ENCODE peak calls at places on chromosomes 5 and 9, in ten cellular contexts. G, M, L, T, S, B, K, A, Y and N are unnamed samples.

GRCh38 chr5:81171769-81172168 is 61.4 kb upstream of the CKMT2 start:
- DNase-seq in B (no peak), S (no peak), M (no peak), Y (no peak), T (no peak), K (no peak), A (no peak), G (no peak), L (no peak), N (no peak)

GRCh38 chr9:26145938-26146337 is 467.7 kb upstream of the TUSC1 start:
- DNase-seq in M (no peak), Y (no peak), A (no peak), L (no peak), K (no peak), S (no peak), G (no peak), B (no peak), T (no peak), N (no peak)

GRCh38 chr9:122821278-122821952 is 7.0 kb downstream of the PDCL start:
- DNase-seq in S (peak), G (no peak), B (no peak), K (no peak), A (peak), T (no peak), M (peak), Y (no peak), L (no peak), N (no peak)

GRCh38 chr5:96338624-96339023 is 94.4 kb downstream of the PCSK1 start:
- DNase-seq in K (no peak), A (no peak), Y (no peak), G (no peak), L (no peak), B (no peak), M (peak), S (peak), T (no peak), N (no peak)

GRCh38 chr9:3916984-3917383 is 382.9 kb downstream of the GLIS3 start:
- DNase-seq in Y (no peak), B (no peak), A (no peak), S (peak), K (no peak), T (peak), M (no peak), G (no peak), L (no peak), N (no peak)

GRCh38 chr9:124222918-124223720 is 34.6 kb upstream of the NEK6 start:
- DNase-seq in Y (no peak), L (no peak), T (no peak), G (no peak), S (peak), K (no peak), B (no peak), M (peak), A (peak), N (no peak)

GRCh38 chr5:126830061-126830460 is 53.1 kb downstream of the LMNB1 start:
- DNase-seq in L (no peak), K (no peak), A (no peak), B (no peak), T (no peak), M (no peak), G (no peak), Y (no peak), S (no peak), N (no peak)

GRCh38 chr5:125607018-125607417 is 816.2 kb upstream of the GRAMD2B start:
- DNase-seq in A (no peak), Y (no peak), G (no peak), K (no peak), T (peak), S (peak), B (no peak), M (peak), L (no peak), N (no peak)

GRCh38 chr5:1502046-1502736 is 21.6 kb downstream of the LPCAT1 start:
- DNase-seq in Y (peak), K (no peak), A (peak), B (no peak), T (no peak), M (no peak), L (peak), G (no peak), S (no peak), N (no peak)

GRCh38 chr9:93468763-93469456 is 15.5 kb upstream of the FAM120AOS start:
- DNase-seq in S (peak), T (peak), K (peak), A (no peak), B (no peak), L (no peak), M (no peak), Y (no peak), G (no peak), N (no peak)

GRCh38 chr5:62558941-62559340 is 19.7 kb upstream of the LRRC70 start:
- DNase-seq in Y (no peak), S (no peak), M (no peak), A (no peak), L (no peak), B (no peak), K (no peak), G (no peak), T (no peak), N (no peak)

GRCh38 chr5:143641549-143641955 is 170.4 kb upstream of the HMHB1 start:
- DNase-seq in L (no peak), S (no peak), G (no peak), T (peak), Y (peak), A (no peak), M (no peak), B (no peak), K (no peak), N (no peak)

GRCh38 chr5:57486206-57486605 is 3.6 kb upstream of the ACTBL2 start:
- DNase-seq in Y (no peak), K (no peak), G (no peak), T (no peak), B (no peak), S (no peak), L (no peak), A (no peak), M (no peak), N (no peak)

GRCh38 chr9:119369670-119370366 is 583 bp upstream of the BRINP1 start:
- DNase-seq in K (no peak), Y (no peak), T (no peak), S (no peak), B (no peak), L (no peak), M (no peak), G (no peak), A (no peak), N (no peak)

GRCh38 chr9:135669616-135670285 is 6.6 kb downstream of the LCN9 start:
- DNase-seq in G (no peak), K (no peak), A (no peak), M (no peak), Y (peak), T (no peak), B (no peak), L (no peak), S (no peak), N (no peak)

GRCh38 chr9:35287986-35288515 is 126.2 kb downstream of the UNC13B start:
- DNase-seq in M (no peak), B (no peak), G (no peak), S (no peak), L (no peak), A (no peak), K (no peak), T (no peak), Y (no peak), N (no peak)

GRCh38 chr5:77310494-77311216 is 100.2 kb downstream of the PDE8B start:
- DNase-seq in T (no peak), K (no peak), G (no peak), S (no peak), A (no peak), M (no peak), Y (no peak), L (no peak), B (no peak), N (no peak)

GRCh38 chr5:112948455-112948854 is 26.4 kb upstream of the REEP5 start:
- DNase-seq in S (no peak), L (no peak), M (no peak), G (no peak), A (no peak), T (no peak), B (no peak), K (no peak), Y (no peak), N (no peak)

GRCh38 chr5:67493676-67494075 is 297.1 kb upstream of the CD180 start:
- DNase-seq in T (peak), S (peak), A (peak), K (no peak), Y (peak), M (peak), G (no peak), L (no peak), B (no peak), N (no peak)

GRCh38 chr5:74127377-74128338 is 501.7 kb downstream of the ARHGEF28 start:
- DNase-seq in Y (no peak), M (no peak), K (peak), S (peak), L (no peak), T (peak), B (no peak), A (no peak), G (no peak), N (no peak)

GRCh38 chr9:96253059-96253696 is 48.8 kb downstream of the HSD17B3 start:
- DNase-seq in S (no peak), T (no peak), A (no peak), G (no peak), M (no peak), Y (no peak), L (no peak), B (no peak), K (no peak), N (no peak)

GRCh38 chr9:101394687-101395086 is 3.7 kb downstream of the MRPL50 start:
- DNase-seq in A (no peak), M (no peak), Y (no peak), S (no peak), B (no peak), T (no peak), G (no peak), L (no peak), K (no peak), N (no peak)

GRCh38 chr9:123825337-123825736 is 104.6 kb downstream of the DENND1A start:
- DNase-seq in K (peak), B (no peak), G (no peak), Y (no peak), M (peak), S (no peak), L (no peak), A (no peak), T (peak), N (no peak)

GRCh38 chr5:37834542-37835399 is 5.1 kb downstream of the GDNF start:
- DNase-seq in G (peak), L (no peak), A (no peak), T (no peak), Y (peak), K (no peak), M (no peak), S (no peak), B (no peak), N (no peak)
- TF ChIP-seq CTCF in G (no peak), L (no peak), A (no peak), T (no peak), Y (no peak), K (no peak), M (no peak), S (no peak), B (no peak), N (no peak)

GRCh38 chr5:103587185-103587748 is 24.7 kb upstream of the NUDT12 start:
- DNase-seq in L (no peak), T (peak), K (no peak), G (no peak), M (no peak), B (no peak), A (no peak), Y (no peak), S (peak), N (no peak)
- TF ChIP-seq CTCF in L (no peak), T (peak), K (peak), G (peak), M (peak), B (no peak), A (peak), Y (no peak), S (peak), N (no peak)

GRCh38 chr5:28954074-28954473 is 1915.7 kb upstream of the CDH9 start:
- DNase-seq in G (no peak), A (no peak), S (no peak), Y (no peak), K (no peak), L (no peak), T (no peak), M (no peak), B (no peak), N (no peak)
- TF ChIP-seq CTCF in G (no peak), A (no peak), S (no peak), Y (no peak), K (no peak), L (no peak), T (no peak), M (no peak), B (no peak), N (no peak)

GRCh38 chr5:154868702-154869101 is 10.3 kb downstream of the CNOT8 start:
- DNase-seq in B (no peak), S (peak), L (no peak), K (peak), T (peak), M (no peak), Y (no peak), A (no peak), G (no peak), N (no peak)
- TF ChIP-seq CTCF in B (no peak), S (no peak), L (peak), K (peak), T (peak), M (peak), Y (no peak), A (no peak), G (peak), N (no peak)